ENCODE peak calls at places on chromosomes 5 and 9, in nine cellular contexts. M is SK-N-SH, G is adipocyte, U is tibial nerve, S is pancreas, E is K562, C is neural progenitor cell, F is IMR-90, H is heart right ventricle. Z is an unnamed sample. For H3K27me3, the result is how much of the 10 kb centered on the place peaks cover.

GRCh38 chr5:157384971-157385709 is 74.9 kb upstream of the NIPAL4 start:
- DNase-seq in M (peak), G (peak), U (peak), S (no peak), E (no peak), C (no peak), F (peak), H (peak), Z (no peak)

GRCh38 chr5:178551059-178551458 is 39.1 kb downstream of the COL23A1 start:
- DNase-seq in M (peak), G (peak), U (no peak), S (no peak), E (peak), C (no peak), F (peak), H (no peak), Z (no peak)

GRCh38 chr5:178425621-178426068 is 164.5 kb downstream of the COL23A1 start:
- DNase-seq in M (peak), G (no peak), U (no peak), S (no peak), E (no peak), C (no peak), F (no peak), H (no peak), Z (no peak)

GRCh38 chr9:116020146-116020545 is 133.4 kb upstream of the PAPPA start:
- DNase-seq in M (no peak), G (no peak), U (no peak), S (no peak), E (no peak), C (no peak), F (no peak), H (no peak), Z (no peak)

GRCh38 chr9:113409481-113409880 is 994 bp downstream of the POLE3 start:
- DNase-seq in M (no peak), G (peak), U (no peak), S (no peak), E (no peak), C (peak), F (no peak), H (no peak), Z (no peak)

GRCh38 chr5:7397005-7397546 is 1.1 kb downstream of the ADCY2 start:
- DNase-seq in M (no peak), G (peak), U (no peak), S (no peak), E (no peak), C (no peak), F (no peak), H (no peak), Z (no peak)

GRCh38 chr9:110828148-110828730 is 159.6 kb downstream of the MUSK start:
- DNase-seq in M (no peak), G (peak), U (peak), S (no peak), E (no peak), C (peak), F (peak), H (peak), Z (no peak)

GRCh38 chr9:21796768-21797167 is 5.7 kb upstream of the MTAP start:
- DNase-seq in M (no peak), G (peak), U (no peak), S (no peak), E (no peak), C (no peak), F (peak), H (no peak), Z (no peak)

GRCh38 chr5:112179290-112179689 is 239.8 kb downstream of the EPB41L4A start:
- DNase-seq in M (no peak), G (no peak), U (no peak), S (no peak), E (no peak), C (no peak), F (no peak), H (no peak), Z (no peak)

GRCh38 chr5:149999866-150000260 is 591 bp downstream of the TIGD6 start:
- DNase-seq in M (no peak), G (peak), U (no peak), S (no peak), E (no peak), C (no peak), F (no peak), H (no peak), Z (no peak)

GRCh38 chr5:32390819-32391591 is 53.5 kb downstream of the ZFR start:
- DNase-seq in M (no peak), G (peak), U (no peak), S (no peak), E (no peak), C (no peak), F (peak), H (no peak), Z (no peak)

GRCh38 chr5:25688156-25688555 is 1043.4 kb upstream of the CDH10 start:
- DNase-seq in M (no peak), G (no peak), U (no peak), S (no peak), E (no peak), C (no peak), F (no peak), H (no peak), Z (no peak)

GRCh38 chr9:87714819-87715218 is 11.1 kb upstream of the CTSL start:
- DNase-seq in M (no peak), G (peak), U (no peak), S (peak), E (peak), C (no peak), F (peak), H (peak), Z (no peak)

GRCh38 chr5:121366515-121366914 is 485.2 kb upstream of the FTMT start:
- DNase-seq in M (no peak), G (peak), U (no peak), S (no peak), E (no peak), C (no peak), F (peak), H (no peak), Z (no peak)

GRCh38 chr5:154141686-154142300 is 48.7 kb upstream of the GALNT10 start:
- DNase-seq in M (no peak), G (no peak), U (no peak), S (no peak), E (no peak), C (peak), F (no peak), H (no peak), Z (no peak)

GRCh38 chr9:130295945-130296782 is 30.6 kb downstream of the HMCN2 start:
- DNase-seq in M (no peak), G (no peak), U (no peak), S (no peak), E (no peak), C (no peak), F (no peak), H (no peak), Z (no peak)

GRCh38 chr9:70031141-70031545 is 12.5 kb upstream of the MAMDC2 start:
- DNase-seq in M (no peak), G (no peak), U (no peak), S (no peak), E (no peak), C (no peak), F (peak), H (no peak), Z (no peak)

GRCh38 chr9:36191696-36192095 is 975 bp downstream of the CLTA start:
- DNase-seq in M (no peak), G (peak), U (no peak), S (no peak), E (no peak), C (no peak), F (no peak), H (no peak), Z (no peak)

GRCh38 chr5:177147239-177147638 is 13.7 kb downstream of the NSD1 start:
- DNase-seq in M (no peak), G (peak), U (no peak), S (no peak), E (no peak), C (no peak), F (peak), H (no peak), Z (no peak)

GRCh38 chr5:87403899-87404298 is 8.8 kb downstream of the CCNH start:
- DNase-seq in M (no peak), G (no peak), U (no peak), S (no peak), E (no peak), C (no peak), F (no peak), H (no peak), Z (no peak)

GRCh38 chr9:133256686-133257091 is 18.3 kb downstream of the ABO start:
- DNase-seq in M (no peak), G (no peak), U (no peak), S (no peak), E (peak), C (no peak), F (no peak), H (peak), Z (no peak)

GRCh38 chr9:112894031-112894430 is 3.4 kb upstream of the SLC46A2 start:
- DNase-seq in M (no peak), G (peak), U (no peak), S (no peak), E (no peak), C (no peak), F (peak), H (no peak), Z (no peak)

GRCh38 chr9:109499631-109500120 is 1.6 kb upstream of the PTPN3 start:
- DNase-seq in M (peak), G (peak), U (no peak), S (peak), E (no peak), C (peak), F (no peak), H (peak), Z (no peak)

GRCh38 chr5:1511651-1512540 is 11.9 kb downstream of the LPCAT1 start:
- DNase-seq in M (no peak), G (peak), U (peak), S (peak), E (no peak), C (peak), F (peak), H (no peak), Z (no peak)

GRCh38 chr9:113503613-113504230 is 40.2 kb downstream of the RGS3 start:
- DNase-seq in M (no peak), G (no peak), U (no peak), S (no peak), E (no peak), C (no peak), F (peak), H (peak), Z (no peak)

GRCh38 chr9:32554107-32554506 is 1.7 kb upstream of the TOPORS start:
- DNase-seq in M (no peak), G (peak), U (no peak), S (no peak), E (peak), C (no peak), F (peak), H (no peak), Z (no peak)

GRCh38 chr9:116087246-116087645 is 66.3 kb upstream of the PAPPA start:
- DNase-seq in M (no peak), G (peak), U (no peak), S (no peak), E (no peak), C (peak), F (peak), H (peak), Z (no peak)

GRCh38 chr5:116465411-116465810 is 109.2 kb downstream of the SEMA6A start:
- DNase-seq in M (no peak), G (no peak), U (no peak), S (no peak), E (no peak), C (no peak), F (no peak), H (no peak), Z (no peak)

GRCh38 chr9:111153973-111154590 is 115.8 kb upstream of the LPAR1 start:
- DNase-seq in M (no peak), G (no peak), U (no peak), S (no peak), E (no peak), C (no peak), F (peak), H (no peak), Z (no peak)

GRCh38 chr9:127282611-127283010 is 18.0 kb downstream of the GARNL3 start:
- DNase-seq in M (no peak), G (no peak), U (no peak), S (no peak), E (no peak), C (no peak), F (no peak), H (no peak), Z (no peak)

GRCh38 chr5:74949976-74950375 is 83.8 kb upstream of the FAM169A start:
- DNase-seq in M (no peak), G (peak), U (no peak), S (no peak), E (no peak), C (no peak), F (no peak), H (no peak), Z (no peak)

GRCh38 chr9:76987594-76988200 is 31.8 kb upstream of the FOXB2 start:
- DNase-seq in M (no peak), G (peak), U (no peak), S (no peak), E (peak), C (peak), F (peak), H (no peak), Z (no peak)

GRCh38 chr5:54807421-54807820 is 178.0 kb downstream of the ESM1 start:
- DNase-seq in M (no peak), G (peak), U (no peak), S (no peak), E (no peak), C (no peak), F (peak), H (no peak), Z (no peak)

GRCh38 chr9:19408316-19408692 is 505 bp upstream of the ACER2 start:
- DNase-seq in M (no peak), G (no peak), U (no peak), S (no peak), E (peak), C (no peak), F (no peak), H (peak), Z (no peak)

GRCh38 chr9:138062196-138062595 is 184.6 kb downstream of the CACNA1B start:
- DNase-seq in M (no peak), G (no peak), U (no peak), S (no peak), E (no peak), C (no peak), F (no peak), H (no peak), Z (no peak)

GRCh38 chr5:97629281-97629680 is 446.2 kb upstream of the RIOK2 start:
- DNase-seq in M (no peak), G (peak), U (peak), S (no peak), E (no peak), C (no peak), F (peak), H (peak), Z (no peak)

DNA sequence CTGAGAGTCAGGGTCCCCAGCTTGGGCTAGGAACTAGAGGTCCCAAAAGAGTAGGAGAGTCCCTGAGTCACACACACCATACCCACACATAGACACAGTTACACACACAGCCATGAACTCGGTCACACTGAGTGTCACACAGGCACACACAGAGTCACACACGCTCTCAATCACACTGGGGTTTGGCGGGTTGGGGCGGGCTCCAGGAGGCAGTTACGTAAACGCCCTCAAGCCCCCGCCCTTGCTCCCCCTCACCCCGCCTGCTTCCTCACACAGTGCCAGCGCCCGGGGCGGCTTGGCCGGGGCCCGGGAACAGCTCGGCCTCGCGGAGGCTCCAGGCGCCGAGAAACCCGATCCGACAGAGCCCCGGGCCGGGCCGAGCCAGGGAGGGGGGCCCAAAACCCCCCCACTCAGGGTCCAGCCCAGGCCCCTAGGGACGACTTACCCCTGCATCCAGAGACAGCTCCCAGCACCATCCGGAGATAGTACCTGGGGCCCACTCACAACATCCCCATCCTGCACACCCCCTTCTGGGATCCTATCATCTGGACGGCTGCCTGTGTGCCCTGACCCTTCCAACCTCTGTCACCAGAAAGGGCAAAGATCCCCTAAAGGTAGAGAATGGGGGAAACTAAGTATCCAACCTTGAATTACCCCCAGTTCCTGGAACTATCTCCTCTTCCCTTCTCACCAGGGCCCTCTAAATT is 3.5 kb upstream of the CNTFR start:
- DNase-seq in M (peak), G (peak), U (peak), S (no peak), E (no peak), C (peak), F (no peak), H (peak), Z (no peak)
- H3K27me3 ChIP-seq in M (under half), G (under half), U (under half), S (under half), E (under half), C (half or more), F (half or more), H (under half), Z (under half)

DNA sequence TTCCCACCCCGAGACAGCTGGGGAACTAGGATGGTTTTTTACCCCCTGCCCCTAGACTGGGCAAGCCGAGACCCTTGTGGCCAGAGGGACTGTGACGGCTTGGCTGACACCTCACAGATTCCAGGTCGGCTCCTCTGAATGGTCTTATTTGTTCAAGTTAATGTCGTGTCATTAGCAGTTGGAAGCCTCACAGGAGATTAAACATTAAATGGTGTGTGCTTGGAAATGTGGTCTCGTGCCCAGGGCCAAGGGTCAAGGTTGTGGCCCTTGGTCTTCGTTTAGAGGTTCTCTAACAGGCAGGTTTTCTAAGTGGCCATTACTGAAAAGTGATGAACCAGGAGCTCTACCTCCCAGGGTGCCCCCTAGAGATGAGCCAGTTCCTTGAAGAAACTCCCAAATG is 61.2 kb upstream of the RXRA start:
- DNase-seq in M (no peak), G (no peak), U (no peak), S (no peak), E (no peak), C (no peak), F (no peak), H (no peak), Z (no peak)
- H3K27me3 ChIP-seq in M (under half), G (half or more), U (under half), S (under half), E (under half), C (under half), F (half or more), H (under half), Z (under half)

DNA sequence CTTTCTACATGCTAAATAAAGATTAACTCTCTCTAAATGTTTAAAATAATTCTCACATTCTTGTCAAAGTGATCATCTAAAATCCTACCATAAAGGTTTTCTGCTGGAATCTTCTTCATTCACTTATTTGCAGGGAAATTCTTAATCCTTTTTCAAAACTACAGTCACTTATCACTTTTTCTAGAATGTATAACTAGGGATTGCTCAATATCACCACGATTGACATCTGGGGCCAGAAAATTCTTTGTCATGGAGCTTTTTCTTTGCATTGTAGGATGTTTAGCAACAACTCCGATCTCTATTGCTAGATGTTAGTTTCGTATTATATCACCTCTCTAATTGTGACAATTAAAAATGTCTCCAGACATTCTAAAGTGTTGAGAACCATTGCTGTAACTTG is 344.9 kb upstream of the PIK3R1 start:
- DNase-seq in M (no peak), G (peak), U (no peak), S (no peak), E (no peak), C (no peak), F (no peak), H (no peak), Z (no peak)
- H3K27me3 ChIP-seq in M (under half), G (under half), U (under half), S (under half), E (under half), C (under half), F (under half), H (under half), Z (under half)

GRCh38 chr5:85148701-85149100 is 764.0 kb upstream of the EDIL3 start:
- DNase-seq in M (no peak), G (no peak), U (no peak), S (no peak), E (no peak), C (no peak), F (no peak), H (no peak), Z (no peak)
- H3K27me3 ChIP-seq in M (under half), G (under half), U (under half), S (under half), E (under half), C (under half), F (under half), H (under half), Z (under half)

GRCh38 chr5:164115420-164115819 is 610.0 kb downstream of the MAT2B start:
- DNase-seq in M (no peak), G (peak), U (no peak), S (no peak), E (no peak), C (no peak), F (no peak), H (no peak), Z (no peak)
- H3K27me3 ChIP-seq in M (under half), G (under half), U (under half), S (under half), E (under half), C (under half), F (under half), H (under half), Z (under half)

GRCh38 chr9:93009337-93010015 is 49.0 kb upstream of the SUSD3 start:
- DNase-seq in M (peak), G (no peak), U (no peak), S (no peak), E (no peak), C (no peak), F (no peak), H (no peak), Z (no peak)
- H3K27me3 ChIP-seq in M (under half), G (under half), U (under half), S (under half), E (under half), C (under half), F (under half), H (under half), Z (under half)

DNA sequence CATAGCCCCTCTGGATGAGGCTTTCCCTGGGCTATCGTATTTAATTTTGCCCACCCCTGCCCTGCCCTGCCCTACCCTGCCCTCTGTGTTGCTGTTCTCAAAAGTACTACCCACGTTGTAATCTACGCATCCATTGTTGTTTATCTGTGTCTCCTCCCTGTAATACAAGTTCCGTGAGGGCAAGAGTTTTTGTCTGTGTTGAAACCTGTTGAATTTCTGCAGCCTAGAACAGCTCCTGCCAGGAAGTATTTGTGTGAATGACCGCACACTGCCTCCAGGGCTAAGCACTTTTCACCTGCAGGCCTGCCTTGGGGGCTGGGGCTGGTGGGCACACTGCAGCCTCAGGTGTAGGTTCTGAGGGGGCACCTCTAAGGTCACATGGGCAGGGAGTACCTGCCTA is 244.8 kb downstream of the HSPA4 start:
- DNase-seq in M (no peak), G (no peak), U (no peak), S (no peak), E (no peak), C (no peak), F (no peak), H (no peak), Z (no peak)
- H3K27me3 ChIP-seq in M (under half), G (half or more), U (under half), S (under half), E (under half), C (under half), F (under half), H (under half), Z (under half)